ENCODE peak calls at places on chromosomes 16 and 17, in four cellular contexts. E is activated T-cell treated with anti-CD3 and anti-CD28 coated beads for 1 hour, D is ELR, C is GM04504. Q is an unnamed sample.

GRCh38 chr16:53091508-53092211 is 36.9 kb downstream of the CHD9 start:
- DNase-seq in E (no peak), D (peak), C (peak), Q (peak)

GRCh38 chr17:77675411-77675810 is 283.1 kb upstream of the TNRC6C start:
- DNase-seq in E (no peak), D (no peak), C (no peak), Q (no peak)

GRCh38 chr17:38466346-38467315 is 38.4 kb downstream of the ARHGAP23 start:
- DNase-seq in E (no peak), D (no peak), C (no peak), Q (no peak)

GRCh38 chr17:9645858-9646555 is 690 bp downstream of the USP43 start:
- DNase-seq in E (no peak), D (peak), C (no peak), Q (peak)

GRCh38 chr17:38705523-38705802 is 390 bp downstream of the MLLT6 start:
- DNase-seq in E (no peak), D (no peak), C (no peak), Q (no peak)

GRCh38 chr17:42087736-42088705 is 10.3 kb downstream of the ZNF385C start:
- DNase-seq in E (no peak), D (no peak), C (no peak), Q (no peak)

GRCh38 chr17:144936-145670 is 7.7 kb downstream of the SCGB1C2 start:
- DNase-seq in E (no peak), D (no peak), C (no peak), Q (no peak)

GRCh38 chr16:5025171-5025632 is 8.5 kb downstream of the NAGPA start:
- DNase-seq in E (no peak), D (peak), C (no peak), Q (no peak)

GRCh38 chr16:47377156-47377555 is 83.7 kb downstream of the ITFG1 start:
- DNase-seq in E (no peak), D (peak), C (no peak), Q (peak)

GRCh38 chr16:89261691-89262563 is 44.4 kb downstream of the ZNF778 start:
- DNase-seq in E (no peak), D (peak), C (no peak), Q (no peak)

GRCh38 chr17:38417210-38417951 is 10.9 kb upstream of the ARHGAP23 start:
- DNase-seq in E (no peak), D (no peak), C (no peak), Q (no peak)

GRCh38 chr17:64920419-64921172 is 1.3 kb upstream of the LRRC37A3 start:
- DNase-seq in E (no peak), D (peak), C (no peak), Q (peak)

GRCh38 chr16:1245452-1246005 is 5.0 kb downstream of the TPSAB1 start:
- DNase-seq in E (no peak), D (no peak), C (no peak), Q (no peak)

GRCh38 chr16:14562691-14563491 is 67.2 kb downstream of the PARN start:
- DNase-seq in E (no peak), D (peak), C (no peak), Q (peak)

GRCh38 chr16:3458852-3459361 is 15.4 kb downstream of the NAA60 start:
- DNase-seq in E (no peak), D (peak), C (no peak), Q (peak)

GRCh38 chr17:41176744-41177387 is 1.2 kb downstream of the KRTAP4-2 start:
- DNase-seq in E (no peak), D (no peak), C (no peak), Q (no peak)

GRCh38 chr17:38601539-38602351 is 4.0 kb downstream of the SRCIN1 start:
- DNase-seq in E (no peak), D (no peak), C (no peak), Q (no peak)

GRCh38 chr16:84774810-84775209 is 45.0 kb upstream of the CRISPLD2 start:
- DNase-seq in E (no peak), D (peak), C (peak), Q (peak)

GRCh38 chr16:15916323-15916722 is 27.9 kb upstream of the CEP20 start:
- DNase-seq in E (no peak), D (no peak), C (no peak), Q (no peak)

GRCh38 chr16:72947379-72948237 is 100.3 kb downstream of the ZFHX3 start:
- DNase-seq in E (no peak), D (no peak), C (no peak), Q (no peak)

GRCh38 chr17:42677921-42678781 is 1.4 kb upstream of the PLEKHH3 start:
- DNase-seq in E (peak), D (peak), C (peak), Q (peak)

GRCh38 chr17:67035131-67036083 is 8.9 kb upstream of the CACNG1 start:
- DNase-seq in E (no peak), D (no peak), C (no peak), Q (no peak)

Q was measured in bronchial epithelial cell.